ENCODE peak calls at places on chromosomes 4 and X, in five cellular contexts. E, M, T, X and P are unnamed samples.

GRCh38 chr4:147735413-147736301 is 3.8 kb downstream of the ARHGAP10 start:
- DNase-seq in E (no peak), M (peak), T (no peak), X (no peak), P (no peak)

GRCh38 chrX:11423362-11423818 is 130.2 kb downstream of the AMELX start:
- DNase-seq in E (no peak), M (peak), T (no peak), X (no peak), P (no peak)

GRCh38 chrX:13911581-13911980 is 94.7 kb upstream of the GPM6B start:
- DNase-seq in E (no peak), M (no peak), T (no peak), X (no peak), P (no peak)

GRCh38 chr4:113499696-113500095 is 261.8 kb downstream of the CAMK2D start:
- DNase-seq in E (no peak), M (peak), T (no peak), X (no peak), P (no peak)

GRCh38 chr4:107978716-107979451 is 10.8 kb upstream of the HADH start:
- DNase-seq in E (no peak), M (no peak), T (no peak), X (no peak), P (no peak)

GRCh38 chrX:50691820-50692219 is 122.2 kb downstream of the SHROOM4 start:
- DNase-seq in E (peak), M (peak), T (no peak), X (no peak), P (peak)

GRCh38 chr4:85953651-85954018 is 406.2 kb downstream of the MAPK10 start:
- DNase-seq in E (no peak), M (peak), T (no peak), X (no peak), P (peak)

GRCh38 chr4:174627473-174627872 is 105.2 kb upstream of the HPGD start:
- DNase-seq in E (no peak), M (no peak), T (no peak), X (no peak), P (no peak)

GRCh38 chr4:110808371-110808878 is 185.5 kb upstream of the PITX2 start:
- DNase-seq in E (no peak), M (peak), T (no peak), X (no peak), P (no peak)

GRCh38 chr4:76703676-76704075 is 194.3 kb downstream of the SOWAHB start:
- DNase-seq in E (no peak), M (peak), T (no peak), X (no peak), P (no peak)

GRCh38 chrX:96776966-96777365 is 92.3 kb downstream of the DIAPH2 start:
- DNase-seq in E (no peak), M (no peak), T (no peak), X (no peak), P (peak)

GRCh38 chr4:183443609-183444148 is 757 bp upstream of the CDKN2AIP start:
- DNase-seq in E (peak), M (no peak), T (no peak), X (peak), P (peak)

GRCh38 chr4:123838426-123838825 is 441.8 kb downstream of the SPRY1 start:
- DNase-seq in E (no peak), M (no peak), T (no peak), X (no peak), P (no peak)

GRCh38 chrX:40272786-40273185 is 175.0 kb upstream of the BCOR start:
- DNase-seq in E (no peak), M (no peak), T (no peak), X (no peak), P (no peak)

GRCh38 chr4:99811850-99812249 is 4.8 kb upstream of the DAPP1 start:
- DNase-seq in E (no peak), M (peak), T (no peak), X (no peak), P (no peak)

GRCh38 chr4:82515705-82516104 is 46.1 kb downstream of the TMEM150C start:
- DNase-seq in E (no peak), M (peak), T (no peak), X (no peak), P (no peak)

GRCh38 chr4:86892639-86892965 is 380 bp upstream of the C4orf36 start:
- DNase-seq in E (no peak), M (no peak), T (no peak), X (no peak), P (peak)

GRCh38 chrX:96481831-96482230 is 202.8 kb upstream of the DIAPH2 start:
- DNase-seq in E (no peak), M (no peak), T (no peak), X (no peak), P (peak)

GRCh38 chr4:186887211-186887785 is 163.6 kb upstream of the FAT1 start:
- DNase-seq in E (no peak), M (peak), T (peak), X (no peak), P (peak)

GRCh38 chr4:86108152-86108551 is 251.7 kb downstream of the MAPK10 start:
- DNase-seq in E (no peak), M (no peak), T (no peak), X (no peak), P (no peak)

GRCh38 chrX:51395807-51396728 is 63.4 kb downstream of the NUDT10 start:
- DNase-seq in E (peak), M (no peak), T (peak), X (no peak), P (peak)

GRCh38 chr4:45453258-45453841 is 670.5 kb downstream of the GABRG1 start:
- DNase-seq in E (no peak), M (peak), T (peak), X (no peak), P (no peak)

GRCh38 chrX:29274517-29274916 is 687.3 kb downstream of the IL1RAPL1 start:
- DNase-seq in E (no peak), M (no peak), T (no peak), X (no peak), P (no peak)

GRCh38 chr4:10033191-10033881 is 12.0 kb upstream of the SLC2A9 start:
- DNase-seq in E (no peak), M (peak), T (no peak), X (no peak), P (no peak)

GRCh38 chr4:98506462-98507132 is 151.8 kb downstream of the TSPAN5 start:
- DNase-seq in E (peak), M (no peak), T (no peak), X (no peak), P (no peak)

GRCh38 chrX:10615931-10616780 is 4.2 kb downstream of the MID1 start:
- DNase-seq in E (peak), M (peak), T (no peak), X (no peak), P (peak)

GRCh38 chrX:136353519-136354095 is 52.8 kb downstream of the ADGRG4 start:
- DNase-seq in E (no peak), M (no peak), T (no peak), X (no peak), P (peak)

GRCh38 chr4:176981551-176981950 is 188.8 kb upstream of the VEGFC start:
- DNase-seq in E (no peak), M (peak), T (no peak), X (no peak), P (peak)

GRCh38 chr4:55330241-55330640 is 15.8 kb upstream of the SRD5A3 start:
- DNase-seq in E (no peak), M (no peak), T (no peak), X (no peak), P (no peak)

GRCh38 chr4:40829586-40829985 is 79.8 kb downstream of the NSUN7 start:
- DNase-seq in E (no peak), M (no peak), T (no peak), X (no peak), P (no peak)

GRCh38 chr4:15436515-15436914 is 8.7 kb downstream of the C1QTNF7 start:
- DNase-seq in E (no peak), M (peak), T (no peak), X (no peak), P (no peak)

GRCh38 chr4:83266689-83267088 is 17.9 kb downstream of the COQ2 start:
- DNase-seq in E (no peak), M (no peak), T (no peak), X (no peak), P (no peak)

GRCh38 chr4:162705130-162705803 is 461.4 kb downstream of the NAF1 start:
- DNase-seq in E (no peak), M (no peak), T (no peak), X (no peak), P (no peak)

GRCh38 chr4:162707962-162708361 is 458.7 kb downstream of the NAF1 start:
- DNase-seq in E (no peak), M (no peak), T (no peak), X (no peak), P (no peak)

GRCh38 chr4:162706677-162707076 is 460.0 kb downstream of the NAF1 start:
- DNase-seq in E (no peak), M (no peak), T (no peak), X (no peak), P (no peak)

GRCh38 chr4:162700815-162701361 is 465.8 kb downstream of the NAF1 start:
- DNase-seq in E (no peak), M (no peak), T (no peak), X (no peak), P (no peak)

GRCh38 chr4:162706051-162706450 is 460.6 kb downstream of the NAF1 start:
- DNase-seq in E (no peak), M (no peak), T (no peak), X (no peak), P (no peak)
- H2BK12ac ChIP-seq in E (no peak), M (no peak), T (no peak), X (no peak), P (no peak)

DNA sequence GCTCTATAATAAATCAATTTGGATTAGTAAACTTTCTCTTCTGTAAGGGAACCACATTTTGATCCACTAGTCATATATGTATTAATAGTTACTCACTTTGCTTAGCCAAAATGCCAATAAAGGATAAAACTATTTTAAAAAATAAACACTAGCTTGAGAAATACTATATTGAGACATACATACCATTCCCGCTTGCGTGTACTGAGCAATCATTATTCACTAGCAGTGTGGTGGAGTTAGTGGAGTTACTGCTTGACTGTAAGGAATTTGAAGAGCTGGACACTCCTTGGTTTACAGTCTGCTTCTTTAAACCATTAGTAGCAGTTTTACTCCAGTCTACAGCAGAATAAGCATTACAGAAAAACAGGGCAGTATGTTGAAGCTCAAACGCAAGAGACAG is 10.8 kb upstream of the PHKA2 start:
- DNase-seq in E (no peak), M (peak), T (no peak), X (no peak), P (peak)
- H3K14ac ChIP-seq in E (no peak), M (no peak), T (no peak), X (no peak), P (no peak)

DNA sequence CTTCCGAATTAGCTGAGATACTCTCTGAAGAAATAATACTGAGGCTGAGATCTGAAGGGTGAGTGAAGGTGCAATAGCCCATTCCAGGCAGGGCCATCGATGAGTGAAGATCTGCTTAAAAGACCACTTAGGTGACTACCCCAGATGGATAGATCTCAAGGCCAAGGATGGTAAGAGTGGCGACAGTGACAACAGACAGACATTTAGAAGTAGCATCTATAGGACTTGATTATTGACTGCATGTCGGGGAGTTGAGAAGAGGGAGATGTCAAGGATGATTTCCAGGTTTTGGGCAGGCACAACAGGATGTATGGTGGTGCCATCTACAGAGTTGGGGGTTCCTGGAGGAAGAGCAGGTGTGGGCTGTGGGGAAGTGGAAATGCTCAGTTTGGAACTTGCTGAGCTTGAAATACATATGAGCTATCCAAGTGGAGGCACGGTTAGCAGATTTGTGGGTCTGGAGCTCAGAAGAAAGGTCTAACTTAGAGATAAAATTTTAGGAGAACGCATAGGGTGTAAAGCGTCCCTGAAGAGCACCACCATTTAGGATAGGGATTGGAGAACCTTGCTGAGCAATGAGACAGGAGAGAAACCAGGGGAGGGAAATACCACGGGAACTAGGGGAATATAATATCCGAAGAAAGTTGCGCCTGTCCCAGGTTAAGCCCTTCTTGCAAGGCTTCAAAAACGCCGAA is 712 bp downstream of the UFSP2 start:
- DNase-seq in E (no peak), M (peak), T (no peak), X (no peak), P (no peak)
- H3K4ac ChIP-seq in E (no peak), M (no peak), T (no peak), X (no peak), P (peak)

GRCh38 chr4:38774181-38774580 is 8.6 kb downstream of the TLR10 start:
- DNase-seq in E (no peak), M (no peak), T (no peak), X (no peak), P (no peak)
- H2BK12ac ChIP-seq in E (no peak), M (no peak), T (no peak), X (no peak), P (no peak)

DNA sequence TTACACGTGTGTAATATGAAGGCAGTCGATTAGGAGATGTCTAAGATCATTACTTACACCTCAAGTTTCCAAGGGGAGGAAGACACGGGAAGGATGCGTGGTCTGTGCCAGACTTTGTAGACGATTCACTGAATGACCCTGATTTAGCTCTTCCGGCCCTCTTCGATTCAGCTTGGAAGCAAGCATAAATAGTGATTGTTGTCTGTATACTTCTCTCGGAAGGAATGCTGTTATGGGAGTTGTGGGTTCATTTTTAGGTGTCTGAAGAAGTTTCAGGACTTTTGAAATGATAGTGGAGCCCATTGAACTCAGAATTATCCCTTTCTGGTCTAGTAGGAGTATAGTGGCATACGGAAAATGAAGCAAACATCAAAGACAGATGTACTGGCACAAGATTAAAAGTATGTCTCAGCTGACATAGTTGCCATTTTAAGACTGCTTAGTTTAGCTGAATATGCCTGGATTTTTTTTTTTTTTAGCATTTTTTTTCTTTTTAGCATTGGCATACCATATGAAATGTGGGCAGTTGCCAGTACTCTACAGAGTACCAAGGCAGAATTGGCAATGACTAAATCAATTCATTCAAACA is 1.0 kb upstream of the ANKRD17 start:
- DNase-seq in E (no peak), M (no peak), T (no peak), X (no peak), P (peak)
- H3K14ac ChIP-seq in E (peak), M (no peak), T (no peak), X (no peak), P (peak)

GRCh38 chr4:985123-985830 is 1.6 kb upstream of the IDUA start:
- DNase-seq in E (peak), M (peak), T (no peak), X (no peak), P (peak)
- H3K4ac ChIP-seq in E (no peak), M (no peak), T (no peak), X (no peak), P (no peak)

GRCh38 chr4:127383666-127384065 is 249.1 kb upstream of the INTU start:
- DNase-seq in E (no peak), M (no peak), T (no peak), X (no peak), P (no peak)
- H2BK12ac ChIP-seq in E (no peak), M (no peak), T (no peak), X (no peak), P (no peak)

GRCh38 chr4:39029752-39030694 is 2.2 kb downstream of the TMEM156 start:
- DNase-seq in E (no peak), M (no peak), T (no peak), X (no peak), P (no peak)
- H3K14ac ChIP-seq in E (no peak), M (no peak), T (no peak), X (no peak), P (no peak)